ENCODE peak calls at places on chromosome 11, in seven cellular contexts. E is lung; C is sciatic nerve; H is effector CD4-positive, alpha-beta T cell; T is neural progenitor cell; W is fibroblast of lung; S is NCI-H2081. U is an unnamed sample.
A peak's percentile ranks its signal among the peaks of the same experiment; 100 is the strongest.

GRCh38 chr11:10294289-10294953 is 402 bp upstream of the SBF2 start:
- DNase-seq in W (peak; percentile 47), H (no peak), C (peak; percentile 78), T (peak; percentile 59), S (no peak), E (no peak), U (peak; percentile 25)

GRCh38 chr11:11733246-11733763 is 108.5 kb upstream of the USP47 start:
- DNase-seq in W (no peak), T (no peak), E (no peak), S (no peak), H (no peak), C (no peak), U (no peak)

GRCh38 chr11:84812351-84813083 is 814.6 kb downstream of the DLG2 start:
- DNase-seq in T (no peak), S (no peak), H (no peak), C (no peak), W (peak; percentile 15), E (no peak), U (no peak)

GRCh38 chr11:97621282-97621681 is 1231.5 kb downstream of the JRKL start:
- DNase-seq in S (no peak), E (no peak), T (no peak), W (no peak), C (no peak), H (no peak), U (no peak)

GRCh38 chr11:57357827-57358226 is 19.7 kb downstream of the P2RX3 start:
- DNase-seq in H (no peak), W (no peak), T (no peak), S (no peak), E (no peak), C (no peak), U (no peak)

GRCh38 chr11:3188496-3189192 is 23.5 kb upstream of the OSBPL5 start:
- DNase-seq in W (peak; percentile 36), T (no peak), H (no peak), C (peak; percentile 47), S (no peak), E (no peak), U (no peak)

GRCh38 chr11:118979434-118979833 is 7.9 kb downstream of the FOXR1 start:
- DNase-seq in S (no peak), E (no peak), H (no peak), C (no peak), T (peak; percentile 80), W (no peak), U (peak; percentile 15)

GRCh38 chr11:118621071-118621815 is 13.8 kb downstream of the PHLDB1 start:
- DNase-seq in C (peak; percentile 94), E (peak; percentile 89), T (peak; percentile 89), S (peak; percentile 89), H (no peak), W (peak; percentile 91), U (no peak)

GRCh38 chr11:74090701-74091100 is 80.1 kb downstream of the C2CD3 start:
- DNase-seq in H (no peak), T (peak; percentile 13), C (no peak), S (no peak), W (peak; percentile 33), E (no peak), U (no peak)

GRCh38 chr11:119863811-119864601 is 135.0 kb upstream of the NECTIN1 start:
- DNase-seq in C (no peak), E (no peak), W (no peak), H (no peak), T (peak; percentile 16), S (no peak), U (no peak)

GRCh38 chr11:92845390-92846185 is 123.9 kb upstream of the MTNR1B start:
- DNase-seq in W (no peak), H (no peak), T (no peak), S (no peak), C (no peak), E (no peak), U (no peak)

GRCh38 chr11:120579601-120580000 is 68.1 kb downstream of the GRIK4 start:
- DNase-seq in T (no peak), H (no peak), S (no peak), E (no peak), W (no peak), C (no peak), U (peak; percentile 56)

GRCh38 chr11:128204898-128205297 is 382.5 kb downstream of the ETS1 start:
- DNase-seq in W (no peak), H (no peak), E (no peak), T (no peak), C (no peak), S (no peak), U (no peak)

GRCh38 chr11:96000064-96000463 is 76.2 kb upstream of the MTMR2 start:
- DNase-seq in H (no peak), C (no peak), T (no peak), E (no peak), S (no peak), W (no peak), U (no peak)

GRCh38 chr11:17077240-17077519 is 287 bp downstream of the RPS13 start:
- DNase-seq in S (no peak), H (no peak), E (no peak), W (no peak), C (no peak), T (no peak), U (no peak)

GRCh38 chr11:119982517-119983239 is 155.2 kb downstream of the TRIM29 start:
- DNase-seq in W (peak; percentile 4), C (peak; percentile 54), T (no peak), S (no peak), E (no peak), H (no peak), U (no peak)

GRCh38 chr11:38640854-38641253 is 2042.8 kb upstream of the RAG2 start:
- DNase-seq in T (no peak), S (no peak), E (no peak), W (no peak), H (no peak), C (no peak), U (no peak)

GRCh38 chr11:14904745-14905103 is 12.7 kb upstream of the CYP2R1 start:
- DNase-seq in C (peak; percentile 92), H (peak; percentile 82), S (no peak), T (peak; percentile 77), W (peak; percentile 52), E (peak; percentile 83), U (peak; percentile 79)

GRCh38 chr11:76620471-76620870 is 50.1 kb downstream of the LRRC32 start:
- DNase-seq in C (no peak), E (no peak), W (peak; percentile 94), T (no peak), H (no peak), S (no peak), U (no peak)

GRCh38 chr11:88280673-88281316 is 56.7 kb downstream of the CTSC start:
- DNase-seq in E (no peak), T (no peak), S (no peak), H (no peak), W (peak; percentile 46), C (no peak), U (no peak)

GRCh38 chr11:6610591-6610990 is 1.4 kb downstream of the TAF10 start:
- DNase-seq in W (no peak), T (no peak), S (no peak), H (no peak), E (no peak), C (no peak), U (no peak)